ENCODE peak calls at places on chromosomes 12 and 14, in seven cellular contexts. L is fibroblast of mammary gland; N is breast epithelium; F is astrocyte of the cerebellum; X is CD4-positive, alpha-beta T cell; D is H9; U is K562. G is an unnamed sample.

GRCh38 chr14:70472253-70473159 is 20.5 kb downstream of the ADAM21 start:
- DNase-seq in L (no peak), N (no peak), F (no peak), X (no peak), D (no peak), U (no peak), G (no peak)

GRCh38 chr12:10562306-10562933 is 51.0 kb downstream of the MAGOHB start:
- DNase-seq in L (peak), N (no peak), F (peak), X (no peak), D (no peak), U (peak), G (no peak)

GRCh38 chr14:71206766-71207371 is 299.6 kb downstream of the PCNX1 start:
- DNase-seq in L (peak), N (no peak), F (peak), X (no peak), D (no peak), U (no peak), G (peak)

GRCh38 chr14:89242871-89243270 is 174.2 kb downstream of the FOXN3 start:
- DNase-seq in L (no peak), N (no peak), F (no peak), X (no peak), D (no peak), U (no peak), G (no peak)

GRCh38 chr14:102491786-102492522 is 17.6 kb downstream of the ANKRD9 start:
- DNase-seq in L (no peak), N (no peak), F (no peak), X (no peak), D (no peak), U (no peak), G (no peak)

GRCh38 chr12:81381951-81382350 is 304.1 kb downstream of the ACSS3 start:
- DNase-seq in L (no peak), N (no peak), F (no peak), X (no peak), D (no peak), U (no peak), G (no peak)

GRCh38 chr12:31590730-31591307 is at the start of gene DENND5B:
- DNase-seq in L (peak), N (peak), F (no peak), X (no peak), D (peak), U (peak), G (no peak)

GRCh38 chr14:50937325-50937724 is 7.0 kb downstream of the PYGL start:
- DNase-seq in L (peak), N (no peak), F (no peak), X (no peak), D (no peak), U (no peak), G (no peak)

GRCh38 chr12:26939192-26939832 is 1.0 kb downstream of the FGFR1OP2 start:
- DNase-seq in L (peak), N (no peak), F (no peak), X (no peak), D (no peak), U (no peak), G (no peak)

GRCh38 chr12:1539135-1539534 is 55.2 kb downstream of the FBXL14 start:
- DNase-seq in L (no peak), N (peak), F (no peak), X (no peak), D (no peak), U (no peak), G (no peak)

GRCh38 chr14:102155150-102155549 is 15.5 kb downstream of the WDR20 start:
- DNase-seq in L (peak), N (no peak), F (peak), X (no peak), D (no peak), U (no peak), G (no peak)

GRCh38 chr14:105505101-105505500 is 14.1 kb downstream of the TEDC1 start:
- DNase-seq in L (no peak), N (no peak), F (no peak), X (no peak), D (no peak), U (no peak), G (no peak)

GRCh38 chr12:57604454-57605307 is at the start of gene DTX3:
- DNase-seq in L (peak), N (no peak), F (no peak), X (no peak), D (peak), U (no peak), G (no peak)

GRCh38 chr12:65825573-65826512 is 1.6 kb downstream of the HMGA2 start:
- DNase-seq in L (no peak), N (no peak), F (no peak), X (no peak), D (peak), U (no peak), G (no peak)

GRCh38 chr14:96497586-96497985 is 4.6 kb upstream of the PAPOLA start:
- DNase-seq in L (no peak), N (no peak), F (no peak), X (no peak), D (no peak), U (no peak), G (no peak)

GRCh38 chr12:105445261-105446015 is 114.9 kb downstream of the C12orf75 start:
- DNase-seq in L (no peak), N (no peak), F (no peak), X (no peak), D (no peak), U (no peak), G (no peak)

GRCh38 chr14:72559669-72560068 is 334.2 kb downstream of the DPF3 start:
- DNase-seq in L (no peak), N (no peak), F (no peak), X (no peak), D (no peak), U (no peak), G (no peak)

DNA sequence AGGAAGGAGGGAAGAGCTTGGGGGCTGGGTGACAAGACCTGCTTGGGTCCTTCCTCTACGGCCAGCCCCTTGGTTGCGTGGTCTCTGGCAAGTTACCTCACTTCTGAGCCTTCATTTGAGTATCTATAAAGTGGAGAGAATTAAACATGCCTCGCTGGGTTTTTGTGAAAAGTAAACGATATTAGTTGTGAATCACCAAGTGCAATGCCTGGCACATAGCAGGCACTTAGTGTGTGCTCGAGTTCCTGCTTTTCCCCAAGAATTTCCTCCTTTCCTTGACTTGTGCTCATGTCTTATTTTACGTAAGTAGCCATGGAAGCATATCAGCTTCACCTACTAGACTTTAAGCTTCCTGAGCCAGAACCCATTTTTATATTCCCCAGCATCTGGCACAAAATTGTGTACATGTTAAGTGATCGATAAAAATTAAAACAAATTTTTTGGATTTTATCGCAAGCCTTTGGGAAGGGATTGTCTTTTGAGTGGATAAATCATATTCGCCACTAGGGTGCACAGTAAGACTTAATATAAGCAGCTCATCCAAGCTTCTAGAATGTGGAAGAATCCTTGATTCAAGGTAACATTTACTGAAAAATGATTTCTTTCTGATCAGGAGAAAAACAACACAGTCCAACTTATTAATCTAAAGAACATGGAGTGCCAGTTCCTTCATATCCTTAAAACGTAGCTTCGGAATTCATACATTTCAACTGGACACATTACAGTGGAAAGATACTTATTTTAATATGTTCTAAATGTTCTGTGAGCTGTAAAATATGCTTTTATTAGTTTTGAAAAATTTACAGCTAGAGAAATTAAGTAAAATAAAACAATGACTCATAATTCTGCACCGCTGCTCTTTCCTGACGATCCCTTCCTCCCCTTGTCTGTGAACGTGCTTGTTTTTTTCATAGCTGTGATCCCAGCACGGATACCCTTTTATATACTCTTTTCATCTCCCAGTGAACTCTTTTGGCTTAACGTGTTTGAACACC is 62.0 kb downstream of the SLC25A47 start:
- DNase-seq in L (peak), N (no peak), F (no peak), X (no peak), D (no peak), U (no peak), G (no peak)
- TF ChIP-seq CTCF in L (peak), N (peak), F (peak), X (no peak), D (peak), U (peak), G (peak)

DNA sequence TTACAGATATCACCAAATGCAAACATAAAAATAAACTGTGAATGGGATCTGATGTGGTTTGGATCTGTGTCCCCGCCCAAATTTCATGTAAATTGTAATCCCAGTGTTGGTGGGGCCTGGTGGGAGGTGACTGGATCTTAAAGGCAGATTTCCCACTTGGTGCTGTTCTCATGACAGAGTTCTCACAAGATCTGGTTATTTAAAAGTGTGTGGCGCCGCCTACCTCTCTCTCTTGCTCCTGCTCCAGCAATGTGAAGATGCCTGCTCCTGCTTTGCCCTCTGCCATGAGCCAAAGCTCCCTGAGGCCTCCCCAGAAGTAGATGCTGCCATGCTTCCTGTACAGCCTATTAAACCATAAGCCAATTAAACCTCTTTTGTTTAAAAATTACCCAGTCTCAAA is 47.8 kb downstream of the SLC25A21 start:
- DNase-seq in L (no peak), N (no peak), F (no peak), X (no peak), D (peak), U (no peak), G (no peak)
- TF ChIP-seq CTCF in L (no peak), N (no peak), F (no peak), X (no peak), D (peak), U (no peak), G (no peak)

GRCh38 chr12:70402597-70402996 is 36.5 kb downstream of the KCNMB4 start:
- DNase-seq in L (no peak), N (no peak), F (no peak), X (no peak), D (no peak), U (no peak), G (no peak)
- TF ChIP-seq CTCF in L (no peak), N (no peak), F (no peak), X (no peak), D (peak), U (no peak), G (no peak)

GRCh38 chr12:76220980-76221379 is 127.2 kb downstream of the BBS10 start:
- DNase-seq in L (no peak), N (no peak), F (no peak), X (no peak), D (no peak), U (no peak), G (no peak)

GRCh38 chr12:76219806-76220205 is 128.4 kb downstream of the BBS10 start:
- DNase-seq in L (no peak), N (no peak), F (no peak), X (no peak), D (no peak), U (no peak), G (no peak)

DNA sequence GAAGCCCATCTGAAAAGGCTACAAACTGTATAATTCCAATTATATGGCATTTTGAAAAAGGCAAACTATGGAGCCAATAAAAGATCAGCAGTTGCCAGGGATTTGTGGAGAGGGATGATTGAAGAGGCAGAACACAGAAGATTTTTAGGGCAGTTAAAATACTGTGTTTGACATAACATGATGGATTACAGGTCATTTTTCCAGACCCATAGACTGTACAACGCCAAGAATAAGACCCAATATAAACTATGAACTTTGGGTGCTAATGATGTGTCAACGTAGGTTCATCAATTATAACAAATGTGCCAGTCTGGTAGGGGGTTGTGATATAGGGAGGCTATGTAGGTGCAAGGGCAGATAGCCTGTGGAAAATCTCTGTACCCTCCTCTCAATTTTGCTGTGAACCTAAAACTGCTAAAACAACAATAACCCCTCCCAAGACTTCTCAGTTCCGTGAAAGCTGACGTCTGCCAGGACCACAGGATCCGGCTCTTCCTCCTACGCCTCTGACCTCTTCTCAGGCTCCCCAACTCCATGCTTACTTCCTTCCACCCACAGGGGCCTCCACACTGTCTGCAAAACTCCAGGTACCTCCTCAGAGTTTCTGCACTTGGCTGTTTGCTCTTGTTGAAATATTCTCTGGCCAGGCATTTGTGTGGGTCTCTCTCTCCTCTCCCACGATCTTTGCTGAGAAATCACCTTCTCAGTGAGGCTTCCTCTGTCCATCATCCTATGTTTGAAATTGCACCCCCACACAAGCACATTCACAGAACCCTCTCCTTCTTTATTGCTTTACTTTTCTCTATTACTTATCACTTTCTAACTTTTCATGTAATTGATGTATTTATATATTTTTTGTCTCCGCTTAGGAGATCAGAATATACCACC is 131.4 kb downstream of the BBS10 start:
- DNase-seq in L (peak), N (no peak), F (no peak), X (no peak), D (no peak), U (peak), G (no peak)
- TF ChIP-seq CTCF in L (no peak), N (no peak), F (no peak), X (no peak), D (no peak), U (no peak), G (no peak)

DNA sequence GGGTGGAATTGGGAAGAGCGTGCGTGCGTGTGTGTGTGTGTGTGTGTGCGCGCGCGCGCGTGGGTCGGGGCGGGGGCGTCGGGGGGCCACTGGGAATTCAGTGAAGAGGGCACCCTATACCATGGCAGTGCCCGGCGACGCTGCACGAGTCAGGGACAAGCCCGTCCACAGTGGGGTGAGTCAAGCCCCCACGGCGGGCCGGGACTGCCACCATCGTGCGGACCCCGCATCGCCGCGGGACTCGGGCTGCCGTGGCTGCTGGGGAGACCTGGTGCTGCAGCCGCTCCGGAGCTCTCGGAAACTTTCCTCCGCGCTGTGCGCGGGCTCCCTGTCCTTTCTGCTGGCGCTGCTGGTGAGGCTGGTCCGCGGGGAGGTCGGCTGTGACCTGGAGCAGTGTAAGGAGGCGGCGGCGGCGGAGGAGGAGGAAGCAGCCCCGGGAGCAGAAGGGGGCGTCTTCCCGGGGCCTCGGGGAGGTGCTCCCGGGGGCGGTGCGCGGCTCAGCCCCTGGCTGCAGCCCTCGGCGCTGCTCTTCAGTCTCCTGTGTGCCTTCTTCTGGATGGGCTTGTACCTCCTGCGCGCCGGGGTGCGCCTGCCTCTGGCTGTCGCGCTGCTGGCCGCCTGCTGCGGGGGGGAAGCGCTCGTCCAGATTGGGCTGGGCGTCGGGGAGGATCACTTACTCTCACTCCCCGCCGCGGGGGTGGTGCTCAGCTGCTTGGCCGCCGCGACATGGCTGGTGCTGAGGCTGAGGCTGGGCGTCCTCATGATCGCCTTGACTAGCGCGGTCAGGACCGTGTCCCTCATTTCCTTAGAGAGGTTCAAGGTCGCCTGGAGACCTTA is 1.0 kb downstream of the PDE3A start:
- DNase-seq in L (peak), N (no peak), F (no peak), X (no peak), D (peak), U (no peak), G (no peak)
- TF ChIP-seq CTCF in L (no peak), N (no peak), F (no peak), X (no peak), D (peak), U (no peak), G (peak)

GRCh38 chr14:52069617-52070431 is 965 bp upstream of the NID2 start:
- DNase-seq in L (peak), N (no peak), F (no peak), X (no peak), D (peak), U (no peak), G (no peak)

GRCh38 chr14:52067873-52068740 is 752 bp downstream of the NID2 start:
- DNase-seq in L (peak), N (no peak), F (no peak), X (no peak), D (peak), U (no peak), G (no peak)

GRCh38 chr14:52072266-52072780 is 3.5 kb upstream of the NID2 start:
- DNase-seq in L (no peak), N (no peak), F (no peak), X (no peak), D (no peak), U (no peak), G (no peak)

GRCh38 chr14:52071675-52072074 is 2.8 kb upstream of the NID2 start:
- DNase-seq in L (peak), N (no peak), F (no peak), X (no peak), D (no peak), U (no peak), G (no peak)

DNA sequence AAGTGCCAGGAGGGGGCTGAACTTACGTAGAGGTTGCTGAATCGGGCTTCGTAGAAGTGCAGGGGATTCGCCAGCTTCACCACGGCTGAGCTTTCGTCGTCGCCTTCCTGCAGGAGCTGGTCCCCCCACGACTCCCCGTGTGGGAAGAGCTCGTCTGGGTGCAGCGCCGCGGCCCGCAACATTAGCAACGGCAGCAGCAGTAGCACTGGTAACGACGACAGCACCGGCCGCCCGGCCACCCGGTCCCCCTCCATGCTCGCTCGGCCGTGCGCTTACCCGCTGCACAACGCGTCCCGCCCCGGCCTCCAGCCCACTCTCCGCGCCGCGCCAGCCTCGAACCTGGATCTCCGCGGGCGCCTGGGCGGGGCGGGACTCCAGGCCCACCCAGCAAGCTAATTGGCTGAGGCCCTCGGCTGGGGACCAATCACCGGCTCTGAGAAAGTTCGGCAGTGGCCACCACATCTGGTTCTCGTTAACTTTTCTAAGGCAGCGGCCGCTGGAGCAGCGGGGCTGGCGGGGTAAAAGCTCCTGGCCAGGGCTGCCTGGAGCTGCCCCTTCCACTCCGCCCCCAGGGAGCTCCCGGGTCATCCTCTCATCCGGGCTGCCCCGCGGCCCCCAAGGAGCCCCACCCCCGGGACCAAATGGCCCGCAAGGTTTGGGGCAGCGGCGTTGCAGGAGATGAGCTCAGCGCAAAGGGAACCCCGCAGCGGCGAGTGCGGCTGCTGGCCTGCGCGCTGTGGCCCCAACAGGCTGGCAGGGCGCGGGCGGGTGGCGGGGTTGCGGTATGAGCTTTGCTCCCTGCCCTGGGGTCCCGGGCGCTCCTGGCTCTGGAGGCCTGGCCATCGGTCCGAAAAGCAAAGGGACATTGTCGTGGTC is at the start of gene NID2:
- DNase-seq in L (peak), N (peak), F (peak), X (no peak), D (peak), U (peak), G (no peak)
- TF ChIP-seq CTCF in L (no peak), N (no peak), F (no peak), X (no peak), D (no peak), U (no peak), G (no peak)

G was measured in kidney epithelial cell.